ENCODE peak calls at places on chromosome 20, in seven cellular contexts. N is kidney, E is GM23248, K is fibroblast of lung, W is Karpas-422, L is astrocyte, C is neural progenitor cell. T is an unnamed sample.

GRCh38 chr20:57573176-57573575 is 12.3 kb downstream of the PCK1 start:
- DNase-seq in N (peak), E (no peak), K (no peak), W (peak), L (no peak), C (no peak), T (no peak)

GRCh38 chr20:62832212-62832922 is 15.5 kb downstream of the COL9A3 start:
- DNase-seq in N (peak), E (peak), K (no peak), W (peak), L (no peak), C (no peak), T (peak)

GRCh38 chr20:1721687-1722512 is 64.3 kb upstream of the SIRPG start:
- DNase-seq in N (no peak), E (no peak), K (no peak), W (no peak), L (no peak), C (no peak), T (no peak)

GRCh38 chr20:15317546-15318242 is 980.3 kb upstream of the FLRT3 start:
- DNase-seq in N (no peak), E (no peak), K (no peak), W (no peak), L (no peak), C (no peak), T (no peak)

GRCh38 chr20:9068232-9068781 is 580 bp upstream of the PLCB4 start:
- DNase-seq in N (peak), E (peak), K (no peak), W (no peak), L (peak), C (peak), T (peak)

GRCh38 chr20:20759132-20759531 is 46.7 kb upstream of the RALGAPA2 start:
- DNase-seq in N (no peak), E (no peak), K (no peak), W (no peak), L (no peak), C (no peak), T (no peak)

GRCh38 chr20:6887966-6888365 is 120.5 kb downstream of the BMP2 start:
- DNase-seq in N (no peak), E (no peak), K (no peak), W (no peak), L (no peak), C (no peak), T (no peak)

GRCh38 chr20:15449061-15449460 is 1111.6 kb upstream of the FLRT3 start:
- DNase-seq in N (no peak), E (no peak), K (no peak), W (no peak), L (no peak), C (no peak), T (no peak)

GRCh38 chr20:20733943-20734342 is 21.5 kb upstream of the RALGAPA2 start:
- DNase-seq in N (no peak), E (no peak), K (no peak), W (no peak), L (no peak), C (no peak), T (no peak)

GRCh38 chr20:49964964-49965780 is 17.6 kb upstream of the SNAI1 start:
- DNase-seq in N (no peak), E (peak), K (no peak), W (peak), L (no peak), C (peak), T (peak)

GRCh38 chr20:35264755-35265154 is 13.2 kb downstream of the MMP24OS start:
- DNase-seq in N (no peak), E (peak), K (no peak), W (no peak), L (peak), C (no peak), T (no peak)

GRCh38 chr20:3218307-3218988 is 9.2 kb downstream of the ITPA start:
- DNase-seq in N (peak), E (peak), K (peak), W (peak), L (no peak), C (peak), T (peak)

GRCh38 chr20:23584434-23585199 is 16.3 kb upstream of the CST9L start:
- DNase-seq in N (no peak), E (no peak), K (no peak), W (no peak), L (no peak), C (no peak), T (no peak)

GRCh38 chr20:16107172-16107870 is 465.9 kb downstream of the KIF16B start:
- DNase-seq in N (peak), E (no peak), K (no peak), W (no peak), L (no peak), C (peak), T (no peak)

GRCh38 chr20:11103866-11104265 is 430.1 kb upstream of the JAG1 start:
- DNase-seq in N (no peak), E (no peak), K (peak), W (no peak), L (peak), C (no peak), T (no peak)

GRCh38 chr20:31968299-31969126 is 562 bp downstream of the XKR7 start:
- DNase-seq in N (peak), E (peak), K (peak), W (peak), L (peak), C (peak), T (peak)

GRCh38 chr20:57716893-57717292 is 7.1 kb upstream of the PMEPA1 start:
- DNase-seq in N (no peak), E (no peak), K (no peak), W (no peak), L (no peak), C (no peak), T (no peak)

GRCh38 chr20:51860015-51860882 is 57.9 kb upstream of the SALL4 start:
- DNase-seq in N (no peak), E (peak), K (peak), W (no peak), L (peak), C (no peak), T (no peak)

GRCh38 chr20:51862796-51863195 is 60.5 kb upstream of the SALL4 start:
- DNase-seq in N (no peak), E (peak), K (no peak), W (no peak), L (peak), C (no peak), T (no peak)

GRCh38 chr20:51864967-51865366 is 62.6 kb upstream of the SALL4 start:
- DNase-seq in N (no peak), E (no peak), K (no peak), W (no peak), L (no peak), C (no peak), T (no peak)

GRCh38 chr20:51861726-51862466 is 59.6 kb upstream of the SALL4 start:
- DNase-seq in N (no peak), E (no peak), K (no peak), W (no peak), L (peak), C (peak), T (no peak)
- H3K4me3 ChIP-seq in N (no peak), E (no peak), K (no peak), W (no peak), L (peak), C (no peak), T (no peak)

DNA sequence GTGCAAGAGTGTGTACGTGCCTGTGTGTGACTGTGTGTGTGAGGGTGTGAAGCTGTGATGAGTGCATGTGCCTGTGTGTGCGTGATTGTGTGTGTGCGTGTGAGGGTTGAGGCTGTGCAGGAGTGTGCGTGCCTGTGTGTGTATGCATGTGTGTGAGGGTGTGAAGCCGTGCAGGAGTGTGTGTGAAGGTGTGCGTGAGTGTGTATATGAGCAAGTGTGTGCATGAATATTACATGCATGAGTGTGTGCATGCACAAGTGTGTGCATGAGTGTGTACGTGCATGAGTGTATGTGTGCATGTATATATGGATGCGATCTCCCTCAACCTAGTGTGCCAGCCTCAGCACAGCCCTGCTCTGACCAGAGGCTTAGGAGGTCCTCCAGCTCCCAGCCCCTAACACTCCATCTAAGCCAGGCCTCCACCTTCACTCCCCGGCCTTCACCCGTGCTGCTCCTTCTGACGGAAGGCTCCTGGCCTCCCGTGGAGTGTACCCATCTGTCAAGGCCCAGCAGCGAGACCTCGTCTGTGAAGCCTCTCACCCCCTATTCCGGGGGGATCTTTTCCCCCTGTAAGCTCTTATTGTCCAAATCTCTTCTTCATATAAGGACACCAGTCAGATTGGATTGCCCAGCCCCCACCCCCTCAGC is 19.9 kb upstream of the PHACTR3 start:
- DNase-seq in N (no peak), E (no peak), K (no peak), W (no peak), L (no peak), C (no peak), T (no peak)
- H3K9ac ChIP-seq in N (no peak), E (no peak), K (no peak), W (no peak), L (no peak), C (no peak), T (no peak)

GRCh38 chr20:33828912-33829560 is 17.9 kb downstream of the CHMP4B start:
- DNase-seq in N (no peak), E (no peak), K (no peak), W (no peak), L (no peak), C (no peak), T (no peak)
- H3K4me3 ChIP-seq in N (no peak), E (no peak), K (no peak), W (no peak), L (no peak), C (no peak), T (no peak)

GRCh38 chr20:59010995-59011873 is 4.2 kb upstream of the CTSZ start:
- DNase-seq in N (peak), E (peak), K (peak), W (no peak), L (peak), C (peak), T (peak)
- H3K9ac ChIP-seq in N (no peak), E (peak), K (no peak), W (no peak), L (peak), C (no peak), T (no peak)

DNA sequence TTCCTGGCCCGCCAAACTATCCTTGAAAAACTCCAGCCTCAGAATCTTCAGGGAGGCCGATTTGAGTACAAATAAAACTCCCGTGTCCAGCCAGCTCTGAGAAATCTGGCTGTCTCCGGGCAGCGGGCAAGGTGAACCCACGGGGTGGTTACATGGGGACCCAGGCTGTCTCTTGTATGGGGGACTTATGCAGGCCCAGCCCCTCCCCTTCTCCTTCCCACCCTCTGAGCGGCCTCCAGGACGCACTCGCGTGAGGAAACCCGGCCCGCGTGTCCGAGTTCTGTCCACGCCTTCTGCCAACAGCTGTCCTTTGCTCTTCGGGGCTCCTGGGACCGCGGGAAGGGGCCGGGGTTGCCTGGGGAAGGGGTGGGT is 36.3 kb upstream of the BLCAP start:
- DNase-seq in N (no peak), E (no peak), K (no peak), W (no peak), L (no peak), C (no peak), T (no peak)
- H3K4me3 ChIP-seq in N (no peak), E (no peak), K (no peak), W (no peak), L (no peak), C (no peak), T (no peak)

GRCh38 chr20:56558968-56559367 is 25.9 kb downstream of the FAM209B start:
- DNase-seq in N (no peak), E (no peak), K (no peak), W (no peak), L (no peak), C (no peak), T (no peak)

GRCh38 chr20:56552911-56553629 is 20.0 kb downstream of the FAM209B start:
- DNase-seq in N (no peak), E (no peak), K (no peak), W (no peak), L (no peak), C (no peak), T (no peak)

GRCh38 chr20:56551571-56551970 is 18.5 kb downstream of the FAM209B start:
- DNase-seq in N (no peak), E (no peak), K (no peak), W (no peak), L (no peak), C (no peak), T (no peak)

DNA sequence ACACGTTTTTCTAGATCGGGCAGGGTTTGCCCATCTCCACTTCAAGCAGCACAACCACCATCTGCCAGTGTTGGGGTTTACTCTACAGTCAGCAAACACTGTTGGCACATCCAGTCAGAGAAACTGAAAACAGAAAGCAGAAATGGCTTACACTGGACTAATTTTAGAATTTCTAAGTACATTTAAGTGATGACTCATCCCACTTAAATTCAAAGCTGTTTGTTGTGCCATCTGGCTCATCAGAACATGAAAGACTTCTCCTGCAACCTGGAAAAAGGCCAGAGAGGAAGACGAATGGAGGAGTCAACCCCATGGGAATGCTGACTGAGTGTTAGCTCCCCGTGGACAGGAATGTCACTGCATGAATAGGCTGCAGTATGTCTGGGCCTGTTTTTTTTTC is 21.8 kb downstream of the FAM209B start:
- DNase-seq in N (no peak), E (peak), K (peak), W (peak), L (peak), C (no peak), T (no peak)
- H3K9ac ChIP-seq in N (no peak), E (peak), K (no peak), W (no peak), L (no peak), C (no peak), T (no peak)

GRCh38 chr20:46090095-46090388 is 280 bp upstream of the NCOA5 start:
- DNase-seq in N (no peak), E (no peak), K (no peak), W (no peak), L (no peak), C (no peak), T (no peak)
- H3K4me3 ChIP-seq in N (peak), E (peak), K (peak), W (peak), L (peak), C (peak), T (peak)

DNA sequence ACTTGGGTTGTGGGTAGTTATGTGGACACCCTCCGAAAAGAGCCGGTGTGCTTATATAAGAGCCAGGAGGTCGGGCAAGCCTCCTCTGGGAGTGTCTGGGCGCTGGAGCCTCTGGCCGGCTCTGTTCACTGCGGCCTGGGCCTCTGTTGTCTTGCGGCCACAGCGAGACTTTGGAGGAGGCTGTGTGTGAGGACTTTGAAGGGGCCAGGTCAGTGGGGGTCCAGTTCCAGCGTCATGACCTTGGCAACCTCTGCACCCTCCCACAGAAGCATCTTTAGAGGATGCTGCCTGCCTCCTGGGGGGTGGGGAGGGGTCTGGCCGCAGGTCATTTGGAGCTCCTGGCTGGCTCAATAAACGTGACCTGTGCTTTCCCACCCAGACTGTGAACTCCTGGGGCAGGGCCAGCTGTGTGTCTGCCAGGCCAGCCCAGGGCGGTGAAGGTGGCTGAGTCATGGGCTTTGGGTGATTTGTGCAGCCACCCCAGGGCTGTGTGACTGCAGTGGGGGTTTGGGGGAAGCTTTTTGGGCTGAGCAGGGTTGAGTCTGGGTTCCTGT is 1.2 kb downstream of the TCEA2 start:
- DNase-seq in N (no peak), E (peak), K (peak), W (peak), L (peak), C (no peak), T (no peak)
- H3K9ac ChIP-seq in N (peak), E (peak), K (peak), W (peak), L (peak), C (peak), T (peak)